ENCODE peak calls at places on chromosomes 11 and 22, in seven cellular contexts. F is GM06990; S is epithelial cell of esophagus; Z is mucosa of descending colon; C is heart right ventricle; E is CD8-positive, alpha-beta memory T cell; V is adipocyte. Q is an unnamed sample.

GRCh38 chr22:48098243-48098935 is 1335.9 kb downstream of the TBC1D22A start:
- DNase-seq in S (no peak), V (no peak), C (no peak), E (peak; percentile 76), F (peak; percentile 83), Z (peak; percentile 13), Q (peak; percentile 97)

GRCh38 chr11:15177491-15177890 is 62.8 kb downstream of the INSC start:
- DNase-seq in F (no peak), Z (no peak), V (no peak), C (no peak), E (no peak), S (no peak), Q (no peak)

GRCh38 chr11:105000797-105001196 is 22.2 kb downstream of the CASP5 start:
- DNase-seq in V (no peak), E (peak; percentile 49), Z (peak; percentile 27), S (peak; percentile 2), C (peak; percentile 5), F (no peak), Q (peak; percentile 4)

GRCh38 chr11:2779499-2779980 is 79.7 kb upstream of the KCNQ1OT1 start:
- DNase-seq in Z (no peak), V (no peak), C (peak; percentile 1), E (no peak), F (no peak), S (no peak), Q (no peak)

GRCh38 chr11:128291835-128292234 is 295.5 kb downstream of the ETS1 start:
- DNase-seq in C (no peak), S (no peak), Z (peak; percentile 75), E (peak; percentile 53), F (no peak), V (no peak), Q (peak; percentile 80)

GRCh38 chr11:832529-833113 is at the start of gene CD151:
- DNase-seq in F (peak; percentile 65), V (peak; percentile 87), S (peak; percentile 79), C (no peak), E (no peak), Z (peak; percentile 70), Q (no peak)

GRCh38 chr11:45383229-45383628 is 97.1 kb upstream of the SYT13 start:
- DNase-seq in F (no peak), Z (peak; percentile 7), S (no peak), E (no peak), V (peak; percentile 22), C (no peak), Q (peak; percentile 74)

GRCh38 chr11:47991266-47991830 is 11.0 kb downstream of the PTPRJ start:
- DNase-seq in F (no peak), V (no peak), S (peak; percentile 42), C (peak; percentile 25), Z (peak; percentile 48), E (no peak), Q (no peak)

DNA sequence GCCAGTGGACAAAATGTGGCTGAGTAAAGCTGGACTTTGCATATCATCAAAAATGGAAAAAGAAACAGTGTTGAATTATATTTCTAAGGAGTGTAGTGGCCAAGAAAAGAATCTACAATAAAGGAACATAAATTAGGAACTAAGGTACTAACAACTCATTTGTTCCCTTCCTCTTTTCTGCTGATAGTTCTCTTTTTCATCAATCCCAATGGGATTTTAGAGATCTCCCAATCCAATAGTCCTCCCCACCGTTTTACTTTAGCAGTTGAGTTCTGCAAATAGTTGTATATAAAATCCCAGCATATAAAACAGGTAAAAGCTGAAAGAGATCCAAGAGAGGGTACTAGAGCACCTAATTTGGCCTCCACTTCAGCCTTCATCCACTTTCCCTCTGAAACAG is 2.0 kb downstream of the PRCP start:
- DNase-seq in S (no peak), Z (no peak), C (no peak), F (no peak), V (no peak), E (no peak), Q (no peak)
- H3K4me3 ChIP-seq in S (no peak overlapping the region), Z (no peak overlapping the region), C (no peak overlapping the region), F (no peak overlapping the region), V (no peak overlapping the region), E (no peak overlapping the region), Q (no peak overlapping the region)

DNA sequence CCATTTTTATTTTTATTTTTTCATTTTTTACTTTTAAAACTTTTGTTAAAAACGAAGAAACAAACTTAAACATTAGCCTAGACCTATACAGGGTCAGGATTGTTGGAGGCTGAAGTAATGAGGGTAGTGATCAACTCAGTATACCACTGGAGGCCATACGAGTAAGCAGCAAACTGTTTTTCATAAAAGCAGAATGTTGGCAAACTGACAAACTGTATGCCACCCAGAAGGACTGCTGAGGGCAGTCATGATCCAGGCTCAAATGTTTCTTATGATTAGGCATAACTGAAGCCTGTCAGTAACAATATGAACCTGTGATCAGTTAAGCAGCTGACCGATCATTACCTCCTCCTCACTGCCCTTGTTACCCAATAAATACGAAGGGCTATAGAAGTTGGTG is 10.2 kb upstream of the SC5D start:
- DNase-seq in V (no peak), Z (no peak), S (peak; percentile 66), E (no peak), C (no peak), F (no peak), Q (no peak)
- H3K4me3 ChIP-seq in V (no peak overlapping the region), Z (no peak overlapping the region), S (no peak overlapping the region), E (no peak overlapping the region), C (no peak overlapping the region), F (no peak overlapping the region), Q (no peak overlapping the region)

GRCh38 chr22:20465759-20466077 is 28.1 kb upstream of the SCARF2 start:
- DNase-seq in E (no peak), C (no peak), Z (no peak), S (no peak), V (no peak), F (no peak), Q (no peak)

GRCh38 chr22:20466659-20467379 is 28.8 kb downstream of the KLHL22 start:
- DNase-seq in V (no peak), Z (no peak), E (no peak), C (no peak), F (no peak), S (no peak), Q (no peak)

GRCh38 chr22:20464912-20465758 is 27.5 kb upstream of the SCARF2 start:
- DNase-seq in F (no peak), V (no peak), S (no peak), E (no peak), Z (no peak), C (no peak), Q (no peak)

GRCh38 chr22:20464096-20464614 is 26.5 kb upstream of the SCARF2 start:
- DNase-seq in F (peak; percentile 40), E (peak; percentile 74), C (no peak), S (no peak), V (no peak), Z (no peak), Q (peak; percentile 20)

DNA sequence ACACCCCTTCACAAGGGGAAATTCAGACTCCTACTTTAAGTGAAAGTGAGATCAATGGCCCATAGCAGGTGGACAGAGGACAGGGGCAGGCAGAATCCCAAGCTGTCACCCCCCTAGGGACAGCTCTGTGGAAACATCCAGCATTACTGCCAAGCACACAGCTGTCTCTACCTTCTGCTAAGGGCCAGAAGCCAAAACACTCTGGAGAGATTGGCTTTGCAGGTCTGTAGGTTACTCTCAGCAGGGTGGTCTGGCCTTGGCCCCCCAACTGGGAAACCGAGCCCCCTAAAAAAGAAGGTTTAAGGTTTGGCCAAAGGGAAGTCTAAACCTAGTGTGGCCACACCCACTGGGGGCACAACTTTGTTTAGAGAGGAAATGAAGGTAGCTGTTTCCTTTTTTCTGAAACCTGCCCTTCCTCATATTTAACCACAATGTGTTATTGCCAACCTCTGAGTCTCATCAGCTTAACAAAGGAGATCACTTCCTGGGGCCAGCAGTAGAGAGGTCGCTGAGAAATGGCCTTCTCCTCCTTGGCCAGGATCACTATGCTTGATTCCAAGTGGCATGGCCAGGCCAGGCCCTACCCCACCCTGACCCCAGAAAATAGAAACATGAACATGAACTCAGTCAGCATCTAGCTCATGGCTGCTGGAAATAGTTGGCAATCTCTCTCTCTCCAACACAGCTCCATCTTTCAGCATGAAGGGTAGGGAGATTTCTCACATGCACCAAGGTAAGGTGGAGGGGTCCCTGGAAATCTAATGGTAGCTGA is 25.9 kb upstream of the SCARF2 start:
- DNase-seq in E (peak; percentile 62), V (no peak), Z (peak; percentile 32), F (no peak), C (no peak), S (no peak), Q (peak; percentile 64)
- H3K4me3 ChIP-seq in E (peak overlapping the region; percentile 30), V (no peak overlapping the region), Z (no peak overlapping the region), F (no peak overlapping the region), C (no peak overlapping the region), S (no peak overlapping the region), Q (no peak overlapping the region)

GRCh38 chr11:114291847-114292680 is 4.1 kb upstream of the NNMT start:
- DNase-seq in S (peak; percentile 55), V (peak; percentile 82), C (no peak), E (no peak), Z (no peak), F (no peak), Q (no peak)
- H3K4me3 ChIP-seq in S (no peak overlapping the region), V (peak overlapping the region; percentile 78), C (no peak overlapping the region), E (no peak overlapping the region), Z (no peak overlapping the region), F (no peak overlapping the region), Q (no peak overlapping the region)

DNA sequence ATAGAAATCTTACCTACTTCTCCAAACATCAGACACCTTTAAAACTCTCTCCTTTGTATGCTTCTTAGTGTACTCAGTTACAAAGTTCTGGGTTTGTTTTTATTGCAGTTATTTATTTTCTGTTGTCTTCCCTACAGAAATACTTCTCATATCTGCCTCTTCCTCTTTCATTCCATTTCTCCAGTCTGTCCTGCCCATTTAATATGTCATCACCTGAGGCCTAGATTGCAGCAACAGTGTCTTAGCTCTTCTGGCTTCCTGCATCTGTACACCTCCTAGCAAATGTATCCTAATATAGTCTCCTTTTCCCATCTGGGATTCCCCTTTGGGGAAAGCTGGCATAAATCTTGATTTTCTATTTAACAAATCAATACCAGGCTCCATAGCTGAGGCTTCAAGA is 34.9 kb upstream of the PCF11 start:
- DNase-seq in S (peak; percentile 13), Z (no peak), E (no peak), V (no peak), F (no peak), C (no peak), Q (no peak)
- H3K4me3 ChIP-seq in S (no peak overlapping the region), Z (no peak overlapping the region), E (no peak overlapping the region), V (no peak overlapping the region), F (no peak overlapping the region), C (no peak overlapping the region), Q (no peak overlapping the region)

DNA sequence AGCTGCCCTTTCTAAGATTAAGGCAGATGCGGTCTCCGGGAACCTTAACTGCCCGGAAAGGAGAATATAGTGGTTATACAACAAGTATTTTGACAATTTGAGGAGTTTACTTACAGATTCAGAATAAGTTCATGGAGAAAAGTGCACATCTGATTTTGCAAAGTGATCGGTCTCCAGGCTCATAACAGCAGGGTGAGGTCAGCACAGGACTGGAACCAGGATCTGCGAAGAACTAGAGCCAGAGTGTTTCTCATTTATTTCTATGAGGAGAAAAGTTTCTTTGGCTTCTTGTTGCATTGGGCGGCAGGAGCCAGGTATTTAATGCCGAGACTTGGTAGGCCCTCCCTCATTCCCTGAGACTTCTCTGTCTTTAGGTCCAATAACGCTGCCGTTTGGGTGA is 3.7 kb downstream of the ADAMTS15 start:
- DNase-seq in V (peak; percentile 34), F (no peak), Z (no peak), E (no peak), S (no peak), C (no peak), Q (no peak)
- H3K4me3 ChIP-seq in V (peak overlapping the region; percentile 87), F (no peak overlapping the region), Z (no peak overlapping the region), E (no peak overlapping the region), S (no peak overlapping the region), C (peak overlapping the region; percentile 89), Q (no peak overlapping the region)

Q was measured in Jurkat, Clone E6-1.